ENCODE peak calls at places on chromosome 9, in ten cellular contexts. S, T, O, P, M, W, L, V, Q and B are unnamed samples. For H3K4me1, the result is how much of the 10 kb centered on the place peaks cover.

GRCh38 chr9:113578877-113579269 is 115.3 kb downstream of the RGS3 start:
- DNase-seq in M (no peak), T (no peak), V (peak), W (peak), O (peak), Q (peak), L (peak), P (peak), S (peak), B (peak)

GRCh38 chr9:107739601-107740082 is 250.1 kb upstream of the KLF4 start:
- DNase-seq in Q (peak), S (peak), W (no peak), M (peak), L (no peak), O (peak), P (peak), T (peak), V (no peak), B (no peak)

GRCh38 chr9:90025816-90026215 is 421.0 kb downstream of the GADD45G start:
- DNase-seq in W (no peak), T (no peak), P (peak), L (no peak), Q (peak), M (no peak), O (no peak), V (peak), S (no peak), B (no peak)

GRCh38 chr9:125999504-125999881 is 252.3 kb downstream of the PBX3 start:
- DNase-seq in V (no peak), T (no peak), W (peak), Q (no peak), M (no peak), S (peak), O (no peak), P (no peak), L (no peak), B (no peak)

GRCh38 chr9:109910616-109911568 is 130.9 kb downstream of the PALM2AKAP2 start:
- DNase-seq in S (no peak), T (no peak), Q (peak), O (no peak), L (no peak), V (peak), P (no peak), M (no peak), W (peak), B (peak)

GRCh38 chr9:6014668-6015270 is 655 bp downstream of the RANBP6 start:
- DNase-seq in T (no peak), S (peak), W (no peak), O (no peak), V (peak), Q (peak), M (no peak), L (peak), P (no peak), B (no peak)

GRCh38 chr9:36207016-36207415 is 16.3 kb downstream of the CLTA start:
- DNase-seq in T (no peak), M (no peak), V (no peak), P (no peak), O (no peak), Q (peak), L (no peak), S (peak), W (no peak), B (peak)

GRCh38 chr9:126149661-126150060 is 177.0 kb upstream of the MVB12B start:
- DNase-seq in T (no peak), Q (no peak), O (peak), S (no peak), W (no peak), P (no peak), V (no peak), L (no peak), M (peak), B (no peak)

GRCh38 chr9:13141629-13142028 is 137.9 kb downstream of the MPDZ start:
- DNase-seq in T (no peak), O (no peak), P (no peak), W (no peak), Q (peak), L (no peak), S (no peak), V (no peak), M (no peak), B (no peak)

GRCh38 chr9:114110180-114110579 is 11.1 kb upstream of the KIF12 start:
- DNase-seq in Q (peak), T (no peak), L (no peak), S (peak), O (no peak), M (no peak), W (no peak), V (peak), P (no peak), B (peak)

GRCh38 chr9:99660191-99660636 is 161.5 kb upstream of the NR4A3 start:
- DNase-seq in L (no peak), V (no peak), P (no peak), T (no peak), M (no peak), O (no peak), Q (no peak), S (no peak), W (no peak), B (no peak)

GRCh38 chr9:35792044-35792813 is 838 bp downstream of the NPR2 start:
- DNase-seq in M (no peak), T (peak), W (peak), P (no peak), V (no peak), O (no peak), Q (no peak), L (no peak), S (peak), B (no peak)

GRCh38 chr9:98190757-98191105 is 1.7 kb downstream of the CORO2A start:
- DNase-seq in S (no peak), O (no peak), P (no peak), M (no peak), T (no peak), V (no peak), Q (no peak), W (no peak), L (no peak), B (no peak)

GRCh38 chr9:98192503-98193335 is at the start of gene CORO2A:
- DNase-seq in Q (peak), V (peak), T (peak), P (peak), W (peak), S (peak), O (no peak), L (peak), M (peak), B (peak)

GRCh38 chr9:98189412-98189811 is 3.0 kb downstream of the CORO2A start:
- DNase-seq in Q (no peak), S (no peak), O (no peak), T (no peak), L (no peak), V (no peak), W (no peak), M (no peak), P (no peak), B (no peak)

GRCh38 chr9:98191615-98192502 is 578 bp downstream of the CORO2A start:
- DNase-seq in M (no peak), V (no peak), S (peak), T (peak), L (peak), Q (no peak), W (peak), O (no peak), P (no peak), B (peak)

GRCh38 chr9:98191210-98191609 is 1.2 kb downstream of the CORO2A start:
- DNase-seq in Q (no peak), W (no peak), L (no peak), M (no peak), T (no peak), V (no peak), P (no peak), O (no peak), S (peak), B (no peak)
- H3K4me3 ChIP-seq in Q (no peak), W (no peak), L (peak), M (no peak), T (peak), V (no peak), P (peak), O (no peak), S (no peak), B (no peak)

GRCh38 chr9:27358007-27358406 is 61.1 kb upstream of the EQTN start:
- DNase-seq in W (no peak), M (no peak), S (no peak), T (no peak), L (no peak), P (no peak), Q (no peak), O (no peak), V (no peak), B (no peak)
- TF ChIP-seq CTCF in W (no peak), M (no peak), S (no peak), T (no peak), L (no peak), P (no peak), Q (no peak), O (no peak), V (no peak), B (no peak)

DNA sequence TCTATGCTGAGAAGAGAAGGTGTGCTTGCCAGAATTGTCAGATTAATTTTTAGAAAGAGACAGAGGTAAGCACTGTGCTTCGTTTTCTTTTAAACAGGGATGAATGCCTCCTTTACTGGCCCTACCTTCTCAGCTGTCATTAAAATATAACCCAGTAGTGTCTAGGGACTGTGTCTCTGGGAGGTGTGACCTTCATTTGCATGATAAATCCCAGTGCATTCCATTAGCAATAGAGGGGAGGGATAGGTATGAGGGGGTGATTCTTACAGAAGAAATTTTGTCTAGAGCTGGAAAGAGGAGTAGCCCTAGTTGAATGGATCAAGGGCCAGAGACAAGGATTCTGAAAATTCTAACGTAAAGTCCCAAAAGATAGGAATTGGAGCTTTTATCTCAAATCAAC is 351.5 kb downstream of the BNC2 start:
- DNase-seq in O (no peak), L (no peak), V (no peak), M (no peak), T (no peak), S (no peak), W (no peak), Q (no peak), P (no peak), B (no peak)
- H3K4me1 ChIP-seq in O (under half), L (under half), V (under half), M (under half), T (under half), S (half or more), W (under half), Q (half or more), P (under half), B (under half)

GRCh38 chr9:116154976-116155699 is 1.5 kb downstream of the PAPPA start:
- DNase-seq in M (peak), Q (peak), V (peak), W (no peak), T (peak), L (no peak), O (no peak), P (no peak), S (peak), B (peak)

GRCh38 chr9:116152941-116153764 is 438 bp upstream of the PAPPA start:
- DNase-seq in V (peak), W (no peak), O (no peak), L (no peak), M (no peak), P (no peak), Q (peak), T (no peak), S (peak), B (peak)

GRCh38 chr9:116155700-116156045 is 2.1 kb downstream of the PAPPA start:
- DNase-seq in S (peak), P (no peak), Q (peak), T (no peak), O (no peak), W (no peak), V (no peak), L (no peak), M (no peak), B (no peak)

GRCh38 chr9:116153765-116154333 is at the start of gene PAPPA:
- DNase-seq in T (no peak), M (peak), P (no peak), W (no peak), S (peak), V (no peak), Q (no peak), L (no peak), O (no peak), B (no peak)

DNA sequence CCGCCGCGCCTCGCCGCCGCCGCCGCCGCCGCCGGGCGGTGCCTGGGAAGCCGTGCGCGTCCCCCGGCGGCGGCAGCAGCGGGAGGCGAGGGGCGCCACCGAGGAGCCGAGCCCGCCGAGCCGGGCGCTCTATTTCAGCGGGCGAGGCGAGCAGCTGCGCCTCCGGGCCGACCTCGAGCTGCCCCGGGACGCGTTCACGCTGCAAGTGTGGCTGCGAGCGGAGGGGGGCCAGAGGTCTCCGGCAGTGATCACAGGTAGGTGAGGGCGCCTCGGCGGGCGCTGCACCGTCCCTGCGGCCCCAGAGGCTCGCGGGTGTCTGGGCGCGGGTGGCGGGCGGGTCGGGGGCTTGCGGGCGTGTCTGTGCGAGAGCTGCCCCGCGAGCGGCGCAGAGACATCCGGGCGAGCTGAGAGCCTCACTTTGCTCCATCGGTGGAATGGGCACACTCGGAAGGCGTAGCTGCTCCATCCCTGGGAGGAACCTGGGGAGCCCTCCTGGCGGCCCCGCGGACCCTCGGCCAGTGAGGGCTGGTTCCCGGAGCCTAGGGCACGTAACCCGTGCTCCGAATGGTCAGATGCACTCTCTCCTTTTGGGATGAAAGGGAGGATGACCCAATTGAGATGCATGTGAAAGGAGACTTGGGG is 864 bp downstream of the PAPPA start:
- DNase-seq in W (peak), M (no peak), V (no peak), S (peak), L (no peak), O (no peak), P (no peak), Q (no peak), T (peak), B (peak)
- H3K4me3 ChIP-seq in W (peak), M (peak), V (peak), S (peak), L (no peak), O (peak), P (peak), Q (peak), T (peak), B (peak)

DNA sequence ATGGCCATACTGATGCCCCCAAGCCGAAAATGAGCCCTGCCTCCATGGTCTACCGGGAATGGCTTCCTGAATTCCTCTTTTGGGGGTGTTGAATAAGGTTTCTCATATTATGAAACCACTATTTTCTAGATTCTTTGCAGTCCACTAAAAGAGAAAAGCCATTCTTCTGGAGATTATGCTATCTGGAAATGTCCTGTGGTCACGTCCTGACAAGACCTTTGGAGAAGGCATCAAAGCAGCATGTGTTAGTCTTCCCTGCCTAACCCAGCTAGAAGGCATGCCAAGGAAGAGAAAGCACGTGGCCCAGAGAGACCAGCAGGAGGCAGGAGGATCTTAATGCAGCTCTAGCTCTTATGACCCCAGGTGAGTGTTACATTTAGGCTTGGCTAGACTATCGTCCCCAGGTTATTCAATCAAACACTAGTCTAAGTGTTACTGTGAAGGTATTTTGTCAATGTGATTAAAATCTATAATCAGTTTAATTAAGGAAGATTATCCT is 483.8 kb downstream of the BNC2 start:
- DNase-seq in P (no peak), O (no peak), S (no peak), W (no peak), M (no peak), Q (no peak), L (no peak), V (peak), T (no peak), B (peak)
- TF ChIP-seq CTCF in P (no peak), O (no peak), S (no peak), W (no peak), M (no peak), Q (no peak), L (no peak), V (no peak), T (no peak), B (peak)